ENCODE peak calls at places on chromosomes 4 and X, in seven cellular contexts. Y is mesendoderm, H is mesenchymal stem cell, I is IMR-90, F is neuronal stem cell, Z is H9, Q is H1. N is an unnamed sample.

GRCh38 chr4:179110356-179110755 is 1668.1 kb upstream of the AGA start:
- DNase-seq in Y (peak), H (peak), I (peak), F (no peak), Z (no peak), Q (no peak), N (peak)

GRCh38 chrX:118499295-118499694 is 3.7 kb downstream of the DOCK11 start:
- DNase-seq in Y (peak), H (no peak), I (no peak), F (no peak), Z (peak), Q (peak), N (no peak)

GRCh38 chrX:12701625-12702024 is 89.6 kb upstream of the PRPS2 start:
- DNase-seq in Y (peak), H (peak), I (peak), F (peak), Z (peak), Q (peak), N (peak)

GRCh38 chr4:10173754-10174749 is 57.5 kb upstream of the WDR1 start:
- DNase-seq in Y (peak), H (no peak), I (no peak), F (no peak), Z (no peak), Q (no peak), N (peak)

GRCh38 chr4:40916880-40917279 is 167.1 kb downstream of the NSUN7 start:
- DNase-seq in Y (peak), H (peak), I (no peak), F (no peak), Z (peak), Q (peak), N (peak)

GRCh38 chrX:30065226-30065625 is 150.1 kb upstream of the MAGEB2 start:
- DNase-seq in Y (no peak), H (peak), I (peak), F (no peak), Z (no peak), Q (no peak), N (no peak)

GRCh38 chr4:74109116-74109791 is 10.3 kb upstream of the CXCL2 start:
- DNase-seq in Y (peak), H (peak), I (peak), F (no peak), Z (peak), Q (no peak), N (peak)

GRCh38 chr4:155119006-155119405 is 89.4 kb upstream of the NPY2R start:
- DNase-seq in Y (peak), H (no peak), I (no peak), F (no peak), Z (no peak), Q (no peak), N (no peak)

GRCh38 chr4:11741190-11741652 is 312.5 kb upstream of the HS3ST1 start:
- DNase-seq in Y (peak), H (peak), I (peak), F (no peak), Z (no peak), Q (no peak), N (peak)

GRCh38 chr4:138113819-138114415 is 128.2 kb downstream of the SLC7A11 start:
- DNase-seq in Y (no peak), H (peak), I (peak), F (no peak), Z (no peak), Q (no peak), N (no peak)

GRCh38 chrX:47235691-47236103 is 2.9 kb downstream of the USP11 start:
- DNase-seq in Y (no peak), H (peak), I (peak), F (no peak), Z (no peak), Q (no peak), N (no peak)

GRCh38 chr4:123862812-123863211 is 466.2 kb downstream of the SPRY1 start:
- DNase-seq in Y (no peak), H (no peak), I (no peak), F (no peak), Z (no peak), Q (no peak), N (no peak)

GRCh38 chr4:15971068-15971801 is 8.3 kb upstream of the FGFBP2 start:
- DNase-seq in Y (no peak), H (no peak), I (no peak), F (no peak), Z (no peak), Q (no peak), N (no peak)

GRCh38 chr4:153919667-153920066 is 130.8 kb upstream of the SFRP2 start:
- DNase-seq in Y (no peak), H (no peak), I (no peak), F (no peak), Z (no peak), Q (no peak), N (no peak)

GRCh38 chrX:115939070-115939469 is 231.5 kb upstream of the AGTR2 start:
- DNase-seq in Y (no peak), H (no peak), I (no peak), F (no peak), Z (no peak), Q (no peak), N (no peak)

GRCh38 chr4:128853741-128854140 is 44.2 kb downstream of the JADE1 start:
- DNase-seq in Y (peak), H (peak), I (peak), F (no peak), Z (no peak), Q (peak), N (no peak)

DNA sequence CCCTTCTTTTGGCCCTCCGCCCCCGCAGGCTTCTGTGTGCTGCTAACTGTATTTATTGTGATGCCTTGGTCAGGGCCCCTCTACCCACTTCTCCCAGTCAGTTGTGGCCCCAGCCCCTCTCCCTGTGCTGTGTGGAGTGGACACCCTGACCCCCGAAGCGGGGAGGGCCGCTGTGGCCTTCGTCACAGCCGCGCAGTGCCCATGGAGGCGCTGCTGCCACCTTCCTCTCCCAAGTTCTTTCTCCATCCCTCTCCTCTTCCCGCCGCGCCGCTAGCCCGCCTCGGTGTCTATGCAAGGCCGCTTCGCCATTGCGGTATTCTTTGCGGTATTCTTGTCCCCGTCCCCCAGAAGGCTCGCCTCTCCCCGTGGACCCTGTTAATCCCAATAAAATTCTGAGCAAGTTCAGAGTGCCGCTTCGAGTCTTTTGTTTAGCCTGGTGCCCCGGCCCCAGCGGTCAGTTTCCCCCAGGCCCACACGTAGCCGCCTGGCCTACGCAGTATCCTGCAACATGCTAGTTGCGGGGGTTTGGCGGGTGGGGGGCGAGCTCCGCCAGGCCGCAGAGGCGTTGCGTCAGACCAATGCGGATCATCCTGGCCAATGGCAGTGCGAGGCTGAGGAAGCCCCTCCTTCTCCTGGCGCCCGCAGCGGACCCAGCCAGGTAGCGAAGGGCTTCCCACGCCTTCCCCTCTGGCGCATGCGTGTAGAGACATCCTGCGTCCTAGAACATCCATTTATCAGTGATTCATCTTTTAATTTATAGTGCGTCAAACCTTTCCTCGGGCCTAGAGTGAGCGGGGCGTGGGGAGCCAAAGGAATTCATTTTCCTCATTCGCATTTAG is 5.6 kb upstream of the KANTR start:
- DNase-seq in Y (peak), H (peak), I (peak), F (no peak), Z (peak), Q (peak), N (peak)
- H3K27ac ChIP-seq in Y (no peak), H (peak), I (no peak), F (peak), Z (no peak), Q (peak), N (no peak)

GRCh38 chrX:15350329-15350996 is 15.1 kb upstream of the PIGA start:
- DNase-seq in Y (peak), H (no peak), I (no peak), F (no peak), Z (peak), Q (peak), N (no peak)
- H2AK5ac ChIP-seq in Y (no peak), H (no peak), I (no peak), F (no peak), Z (no peak), Q (no peak), N (no peak)

DNA sequence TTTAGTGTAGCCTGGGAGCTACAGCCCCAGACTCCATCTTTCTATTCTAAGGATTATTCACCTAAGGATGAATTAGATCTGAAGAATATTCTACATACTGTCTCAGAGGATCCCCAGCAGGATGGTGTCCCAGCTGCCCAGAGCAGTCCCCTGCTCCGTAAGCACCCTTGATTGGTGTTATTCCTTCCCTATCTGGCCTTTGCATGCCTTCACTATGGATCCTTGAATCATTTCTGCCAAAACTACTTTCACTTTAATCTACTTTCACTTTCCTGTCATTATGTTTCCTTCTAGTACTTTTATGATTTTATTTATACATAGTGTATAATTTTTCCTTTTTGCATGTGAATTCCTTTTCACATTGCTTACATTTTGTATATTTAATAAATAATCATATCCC is 39.2 kb downstream of the ARHGAP24 start:
- DNase-seq in Y (no peak), H (peak), I (no peak), F (no peak), Z (no peak), Q (no peak), N (no peak)
- H2BK120ac ChIP-seq in Y (no peak), H (no peak), I (no peak), F (no peak), Z (no peak), Q (no peak), N (no peak)

GRCh38 chr4:134650461-134650860 is 448.9 kb upstream of the PABPC4L start:
- DNase-seq in Y (no peak), H (no peak), I (no peak), F (no peak), Z (no peak), Q (no peak), N (no peak)

DNA sequence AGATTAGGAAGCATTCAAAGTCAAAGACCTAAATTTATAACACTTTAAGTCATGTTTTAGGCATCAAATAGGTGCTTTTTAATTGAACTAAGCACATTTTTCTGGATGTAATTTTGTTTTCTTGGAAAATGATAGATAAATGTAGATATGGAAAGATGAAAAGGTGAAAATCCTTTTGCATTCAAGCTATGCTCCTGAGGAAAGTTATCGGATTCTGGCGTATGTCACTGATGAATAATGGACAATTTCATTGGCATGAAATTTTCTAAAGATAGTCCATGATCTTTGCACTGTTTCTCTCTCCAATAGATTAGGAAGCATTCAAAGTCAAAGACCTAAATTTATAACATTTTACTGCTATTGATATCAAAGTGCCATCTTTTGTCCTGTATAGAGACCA is 444.2 kb upstream of the PABPC4L start:
- DNase-seq in Y (no peak), H (no peak), I (no peak), F (no peak), Z (no peak), Q (no peak), N (no peak)
- H3K27ac ChIP-seq in Y (no peak), H (no peak), I (no peak), F (no peak), Z (no peak), Q (no peak), N (no peak)

GRCh38 chr4:39025552-39026085 is 6.6 kb downstream of the TMEM156 start:
- DNase-seq in Y (no peak), H (peak), I (peak), F (no peak), Z (no peak), Q (no peak), N (peak)
- H2AK5ac ChIP-seq in Y (no peak), H (no peak), I (no peak), F (no peak), Z (no peak), Q (no peak), N (no peak)

GRCh38 chrX:48533165-48533564 is 6.3 kb upstream of the TBC1D25 start:
- DNase-seq in Y (no peak), H (no peak), I (no peak), F (no peak), Z (no peak), Q (no peak), N (no peak)

GRCh38 chrX:48530736-48531135 is 8.8 kb upstream of the TBC1D25 start:
- DNase-seq in Y (no peak), H (no peak), I (no peak), F (no peak), Z (no peak), Q (no peak), N (no peak)

GRCh38 chrX:48532201-48532600 is 7.3 kb upstream of the TBC1D25 start:
- DNase-seq in Y (no peak), H (no peak), I (no peak), F (no peak), Z (no peak), Q (no peak), N (no peak)

DNA sequence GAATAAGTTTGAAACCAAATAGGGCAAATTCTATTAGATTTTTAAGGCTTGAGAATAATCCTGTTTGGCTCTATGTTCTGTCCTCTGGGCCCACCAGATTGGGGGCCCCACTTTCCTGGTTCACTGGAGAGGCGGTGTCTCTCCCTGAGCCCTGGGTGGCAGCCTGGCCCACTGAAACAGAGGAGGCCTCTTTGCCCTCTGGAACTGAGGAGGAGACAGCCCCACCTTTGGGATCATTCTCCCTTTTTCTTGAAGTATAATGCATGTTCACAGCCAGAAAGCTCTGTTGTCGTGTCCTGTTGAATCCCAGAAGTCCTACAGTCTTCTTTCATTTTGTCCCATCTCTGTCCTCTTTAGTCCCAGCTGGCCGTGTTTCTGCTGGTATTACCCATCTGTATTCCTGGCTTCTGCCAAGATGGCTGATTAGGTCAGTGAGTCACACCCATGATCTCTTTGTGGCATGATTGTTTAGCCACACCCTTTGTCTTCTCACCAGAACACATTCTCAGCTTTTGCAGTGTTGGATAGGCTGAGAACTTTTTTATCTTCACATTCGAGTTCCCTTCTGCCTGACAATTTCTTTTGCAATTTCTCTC is 8.1 kb upstream of the TBC1D25 start:
- DNase-seq in Y (peak), H (peak), I (peak), F (no peak), Z (no peak), Q (no peak), N (peak)
- H2BK120ac ChIP-seq in Y (no peak), H (no peak), I (peak), F (no peak), Z (no peak), Q (no peak), N (no peak)

DNA sequence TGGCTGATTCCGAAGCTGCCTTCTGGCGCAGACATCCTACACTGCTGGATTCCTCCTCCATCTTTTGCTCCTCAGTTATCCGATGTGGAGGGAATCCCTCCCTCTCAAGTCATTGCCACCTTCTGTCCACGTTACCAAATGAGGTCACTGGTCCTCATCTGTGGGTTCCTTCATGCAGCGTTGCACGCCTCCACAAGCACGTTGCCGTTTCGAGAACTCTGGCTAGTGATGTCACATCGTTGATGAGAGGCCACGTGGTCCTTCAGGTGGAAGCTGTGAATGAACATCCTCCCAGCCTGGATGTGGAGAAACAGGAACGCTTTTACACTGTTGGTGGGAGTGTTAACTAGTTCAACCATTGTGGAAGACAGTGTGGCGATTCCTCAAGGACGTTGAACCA is 323.2 kb downstream of the DHRSX start:
- DNase-seq in Y (no peak), H (no peak), I (no peak), F (no peak), Z (no peak), Q (no peak), N (no peak)
- H3K27ac ChIP-seq in Y (no peak), H (no peak), I (no peak), F (no peak), Z (no peak), Q (no peak), N (no peak)

GRCh38 chrX:155113097-155113496 is 41.8 kb downstream of the BRCC3 start:
- DNase-seq in Y (no peak), H (no peak), I (no peak), F (no peak), Z (no peak), Q (no peak), N (no peak)

GRCh38 chrX:155108427-155108826 is 37.1 kb downstream of the BRCC3 start:
- DNase-seq in Y (no peak), H (no peak), I (no peak), F (no peak), Z (no peak), Q (no peak), N (no peak)

GRCh38 chrX:155115174-155115830 is 44.0 kb downstream of the BRCC3 start:
- DNase-seq in Y (no peak), H (no peak), I (no peak), F (no peak), Z (no peak), Q (no peak), N (no peak)

GRCh38 chrX:155112171-155112570 is 40.9 kb downstream of the BRCC3 start:
- DNase-seq in Y (no peak), H (no peak), I (peak), F (no peak), Z (no peak), Q (no peak), N (no peak)
- H2AK5ac ChIP-seq in Y (no peak), H (no peak), I (no peak), F (no peak), Z (no peak), Q (no peak), N (no peak)

GRCh38 chr4:1204286-1204827 is 32.0 kb upstream of the SPON2 start:
- DNase-seq in Y (no peak), H (no peak), I (no peak), F (no peak), Z (no peak), Q (peak), N (no peak)
- H2BK120ac ChIP-seq in Y (no peak), H (peak), I (peak), F (no peak), Z (no peak), Q (no peak), N (no peak)